ENCODE peak calls at places on chromosomes 4 and X, in five cellular contexts. S is endothelial cell of umbilical vein, U is heart left ventricle, M is NB4, H is esophagus muscularis mucosa. J is an unnamed sample.

GRCh38 chr4:153154010-153154975 is 50.0 kb upstream of the TRIM2 start:
- DNase-seq in S (peak), U (no peak), M (no peak), H (no peak), J (peak)

GRCh38 chrX:68490644-68491043 is 8.2 kb upstream of the YIPF6 start:
- DNase-seq in S (peak), U (no peak), M (peak), H (no peak), J (no peak)

GRCh38 chr4:41537267-41537890 is 578 bp upstream of the LIMCH1 start:
- DNase-seq in S (no peak), U (no peak), M (no peak), H (no peak), J (no peak)

GRCh38 chr4:102253860-102254259 is 91.4 kb downstream of the SLC39A8 start:
- DNase-seq in S (no peak), U (no peak), M (no peak), H (no peak), J (no peak)

GRCh38 chr4:166481014-166481507 is 608.0 kb downstream of the TLL1 start:
- DNase-seq in S (no peak), U (no peak), M (no peak), H (no peak), J (no peak)

GRCh38 chrX:24799565-24799964 is 105.8 kb downstream of the POLA1 start:
- DNase-seq in S (no peak), U (no peak), M (no peak), H (no peak), J (no peak)

GRCh38 chr4:108738307-108738706 is 24.5 kb downstream of the ETNPPL start:
- DNase-seq in S (no peak), U (no peak), M (no peak), H (no peak), J (no peak)

GRCh38 chr4:146368209-146368608 is 153.5 kb downstream of the SLC10A7 start:
- DNase-seq in S (peak), U (peak), M (no peak), H (no peak), J (no peak)

GRCh38 chr4:4849106-4849505 is 10.4 kb upstream of the MSX1 start:
- DNase-seq in S (no peak), U (peak), M (no peak), H (no peak), J (no peak)

GRCh38 chrX:10636337-10636736 is 16.0 kb upstream of the MID1 start:
- DNase-seq in S (peak), U (peak), M (peak), H (no peak), J (no peak)

DNA sequence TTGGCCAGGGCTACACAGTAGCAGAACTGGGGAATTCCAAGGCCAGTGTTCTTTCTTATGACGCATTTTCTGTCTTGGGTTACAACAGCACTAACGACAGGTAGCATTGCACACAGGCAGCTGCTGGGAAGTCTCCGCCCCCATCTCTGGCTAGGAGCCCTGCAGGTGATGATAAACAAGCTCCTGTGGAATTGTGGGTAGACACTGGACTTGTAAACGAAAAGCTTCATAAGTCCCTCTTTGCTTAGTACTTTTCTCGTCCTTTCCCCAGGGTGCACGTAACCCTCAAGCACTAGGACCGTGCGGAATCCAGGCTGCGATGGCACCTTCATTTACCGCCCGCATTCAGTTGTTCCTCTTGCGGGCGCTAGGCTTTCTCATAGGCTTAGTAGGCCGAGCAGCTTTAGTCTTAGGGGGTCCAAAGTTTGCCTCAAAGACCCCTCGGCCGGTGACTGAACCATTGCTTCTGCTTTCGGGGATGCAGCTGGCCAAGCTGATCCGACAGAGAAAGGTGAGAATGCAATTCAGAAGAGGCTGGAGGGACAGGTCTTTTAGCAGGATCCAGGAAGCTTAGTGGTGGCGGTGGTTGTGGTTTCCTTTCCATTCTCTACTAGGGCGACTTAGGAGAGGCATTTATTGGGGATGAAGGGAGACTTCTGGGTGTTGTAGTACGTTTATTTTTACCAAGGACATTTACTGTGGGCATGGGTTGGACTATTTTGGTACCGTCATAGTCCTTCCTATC is at the start of gene FAAH2:
- DNase-seq in S (peak), U (no peak), M (no peak), H (no peak), J (peak)
- TF ChIP-seq POLR2A in S (no peak), U (no peak), M (no peak), H (no peak), J (no peak)

GRCh38 chr4:76305971-76306881 is at the start of gene STBD1:
- DNase-seq in S (peak), U (peak), M (peak), H (no peak), J (peak)
- TF ChIP-seq POLR2A in S (no peak), U (no peak), M (peak), H (peak), J (no peak)

GRCh38 chr4:135177323-135177722 is 975.7 kb upstream of the PABPC4L start:
- DNase-seq in S (no peak), U (no peak), M (no peak), H (no peak), J (no peak)
- TF ChIP-seq POLR2A in S (no peak), U (no peak), M (no peak), H (no peak), J (no peak)

GRCh38 chr4:118835896-118836762 is at the start of gene SEC24D:
- DNase-seq in S (peak), U (peak), M (peak), H (peak), J (peak)
- TF ChIP-seq POLR2A in S (peak), U (no peak), M (no peak), H (peak), J (no peak)

GRCh38 chrX:47836164-47837072 is at the start of gene ZNF81:
- DNase-seq in S (peak), U (peak), M (peak), H (peak), J (peak)
- TF ChIP-seq POLR2A in S (peak), U (no peak), M (peak), H (no peak), J (no peak)

GRCh38 chrX:70289168-70289792 is 447 bp downstream of the PDZD11 start:
- DNase-seq in S (no peak), U (no peak), M (no peak), H (no peak), J (no peak)

GRCh38 chrX:70293621-70294020 is 3.7 kb downstream of the KIF4A start:
- DNase-seq in S (no peak), U (no peak), M (no peak), H (no peak), J (no peak)

GRCh38 chrX:70292788-70293187 is 2.9 kb downstream of the KIF4A start:
- DNase-seq in S (peak), U (no peak), M (no peak), H (no peak), J (no peak)

GRCh38 chrX:70289793-70290770 is at the start of the genes KIF4A and PDZD11:
- DNase-seq in S (peak), U (peak), M (peak), H (peak), J (peak)
- TF ChIP-seq POLR2A in S (peak), U (no peak), M (peak), H (no peak), J (no peak)

J was measured in stomach.